ENCODE peak calls at places on chromosome 22, in five cellular contexts. P, E, D, K and S are unnamed samples.

GRCh38 chr22:48752451-48753380 is 1075.0 kb downstream of the BRD1 start:
- DNase-seq in P (no peak), E (no peak), D (no peak), K (no peak), S (no peak)

GRCh38 chr22:39090426-39091064 is 6.5 kb upstream of the APOBEC3H start:
- DNase-seq in P (no peak), E (peak), D (no peak), K (peak), S (peak)

GRCh38 chr22:37896181-37896592 is 9.9 kb upstream of the MICALL1 start:
- DNase-seq in P (no peak), E (peak), D (no peak), K (peak), S (no peak)

GRCh38 chr22:27685515-27685914 is 116.0 kb downstream of the MN1 start:
- DNase-seq in P (no peak), E (no peak), D (no peak), K (no peak), S (no peak)

GRCh38 chr22:42799462-42800405 is 57.3 kb downstream of the ARFGAP3 start:
- DNase-seq in P (no peak), E (no peak), D (no peak), K (no peak), S (no peak)

GRCh38 chr22:23107487-23108323 is 34.1 kb downstream of the RSPH14 start:
- DNase-seq in P (no peak), E (no peak), D (no peak), K (no peak), S (no peak)

GRCh38 chr22:44776535-44777363 is 24.4 kb downstream of the ARHGAP8 start:
- DNase-seq in P (no peak), E (no peak), D (no peak), K (no peak), S (no peak)

GRCh38 chr22:44093791-44094190 is 69.7 kb downstream of the PARVB start:
- DNase-seq in P (no peak), E (no peak), D (no peak), K (peak), S (peak)

GRCh38 chr22:39999144-39999757 is 4.5 kb downstream of the FAM83F start:
- DNase-seq in P (no peak), E (no peak), D (no peak), K (no peak), S (peak)

GRCh38 chr22:37357471-37357870 is 69.8 kb downstream of the ELFN2 start:
- DNase-seq in P (no peak), E (no peak), D (no peak), K (no peak), S (no peak)

GRCh38 chr22:35437038-35437437 is 37.1 kb downstream of the MCM5 start:
- DNase-seq in P (no peak), E (no peak), D (no peak), K (no peak), S (no peak)

GRCh38 chr22:39547587-39547947 is 15.0 kb upstream of the RPS19BP1 start:
- DNase-seq in P (no peak), E (no peak), D (no peak), K (no peak), S (no peak)

GRCh38 chr22:41237707-41238569 is 2.8 kb downstream of the CHADL start:
- DNase-seq in P (no peak), E (peak), D (no peak), K (peak), S (no peak)

GRCh38 chr22:42792909-42793847 is 63.9 kb downstream of the ARFGAP3 start:
- DNase-seq in P (no peak), E (no peak), D (no peak), K (no peak), S (no peak)

GRCh38 chr22:41524283-41524682 is 20.0 kb downstream of the POLR3H start:
- DNase-seq in P (no peak), E (no peak), D (peak), K (no peak), S (no peak)

GRCh38 chr22:48520888-48521600 is 1306.6 kb downstream of the BRD1 start:
- DNase-seq in P (no peak), E (no peak), D (no peak), K (no peak), S (no peak)

GRCh38 chr22:43152001-43152354 is 619 bp downstream of the TSPO start:
- DNase-seq in P (no peak), E (peak), D (no peak), K (no peak), S (no peak)

GRCh38 chr22:37561209-37562048 is 1.1 kb downstream of the CDC42EP1 start:
- DNase-seq in P (peak), E (peak), D (peak), K (peak), S (peak)

GRCh38 chr22:16808744-16809143 is 16.5 kb downstream of the XKR3 start:
- DNase-seq in P (no peak), E (no peak), D (no peak), K (no peak), S (no peak)

GRCh38 chr22:40721266-40721665 is 42.0 kb downstream of the MCHR1 start:
- DNase-seq in P (no peak), E (no peak), D (no peak), K (no peak), S (no peak)

GRCh38 chr22:41681616-41682015 is 7.1 kb downstream of the SNU13 start:
- DNase-seq in P (no peak), E (peak), D (no peak), K (peak), S (no peak)

GRCh38 chr22:24095816-24096215 is 84.7 kb downstream of the CABIN1 start:
- DNase-seq in P (peak), E (no peak), D (no peak), K (peak), S (peak)

GRCh38 chr22:36467042-36467810 is 14.2 kb downstream of the TXN2 start:
- DNase-seq in P (no peak), E (no peak), D (no peak), K (no peak), S (no peak)

GRCh38 chr22:39012525-39013516 is 1.2 kb upstream of the APOBEC3C start:
- DNase-seq in P (no peak), E (no peak), D (no peak), K (no peak), S (no peak)

GRCh38 chr22:28075260-28075981 is 156.4 kb upstream of the PITPNB start:
- DNase-seq in P (peak), E (no peak), D (no peak), K (no peak), S (no peak)

GRCh38 chr22:37739000-37739399 is 42.2 kb downstream of the TRIOBP start:
- DNase-seq in P (no peak), E (no peak), D (no peak), K (no peak), S (no peak)

GRCh38 chr22:40043086-40043485 is 48.3 kb downstream of the FAM83F start:
- DNase-seq in P (no peak), E (no peak), D (no peak), K (no peak), S (no peak)

GRCh38 chr22:32103648-32104326 is 55.3 kb downstream of the C22orf42 start:
- DNase-seq in P (peak), E (no peak), D (no peak), K (no peak), S (no peak)

GRCh38 chr22:44369916-44370804 is 57.4 kb upstream of the SHISAL1 start:
- DNase-seq in P (no peak), E (no peak), D (no peak), K (peak), S (peak)

GRCh38 chr22:39220450-39220849 is 24.3 kb downstream of the PDGFB start:
- DNase-seq in P (no peak), E (no peak), D (no peak), K (peak), S (peak)

DNA sequence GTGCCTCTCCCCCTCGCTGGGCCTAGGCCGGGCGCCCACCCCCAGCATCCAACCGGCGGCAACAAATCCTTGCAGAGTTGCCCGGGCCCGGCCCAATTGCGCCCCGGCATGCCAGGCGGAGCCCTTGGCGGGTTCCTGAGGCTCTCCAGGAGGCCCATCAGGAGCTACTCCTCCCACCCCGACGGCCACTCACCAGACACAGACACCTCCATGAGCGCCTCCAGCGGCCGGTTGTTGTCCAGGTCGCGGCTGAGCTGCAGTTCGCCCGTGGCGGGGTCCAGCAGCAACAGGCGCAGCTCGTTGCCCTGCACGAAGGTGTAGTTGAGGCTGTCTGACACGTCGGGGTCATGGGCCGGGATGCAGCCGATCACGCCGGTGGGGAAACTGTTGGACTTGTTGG is 4.0 kb downstream of the CELSR1 start:
- DNase-seq in P (no peak), E (no peak), D (no peak), K (no peak), S (no peak)
- H3K4me3 ChIP-seq in P (no peak), E (no peak), D (no peak), K (no peak), S (peak)

DNA sequence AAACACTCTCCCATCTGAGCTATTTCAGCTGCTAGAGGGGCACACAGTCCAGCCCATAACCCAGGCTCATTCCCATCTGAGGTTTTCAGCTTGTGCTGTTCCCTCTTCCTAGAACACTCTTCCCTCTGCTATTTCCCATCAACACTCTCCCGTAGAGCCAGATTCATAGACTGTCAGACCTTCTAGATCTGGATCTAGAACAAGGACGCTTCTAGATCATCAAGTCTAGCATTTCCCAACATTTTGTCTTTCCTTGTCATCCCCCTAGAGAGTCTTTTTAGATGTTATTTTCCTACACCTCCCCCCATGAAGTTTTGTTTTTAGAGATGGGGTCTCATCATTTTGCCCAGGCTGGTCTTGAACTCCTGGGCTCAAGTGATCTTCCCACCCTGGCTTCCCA is 13.4 kb downstream of the CRYBA4 start:
- DNase-seq in P (no peak), E (no peak), D (no peak), K (no peak), S (no peak)
- H3K4me3 ChIP-seq in P (no peak), E (no peak), D (no peak), K (no peak), S (no peak)

GRCh38 chr22:47433627-47434026 is 671.2 kb downstream of the TBC1D22A start:
- DNase-seq in P (no peak), E (no peak), D (no peak), K (no peak), S (no peak)
- H3K4me3 ChIP-seq in P (no peak), E (no peak), D (no peak), K (no peak), S (no peak)

GRCh38 chr22:25969901-25970300 is 199.4 kb upstream of the SEZ6L start:
- DNase-seq in P (no peak), E (no peak), D (no peak), K (no peak), S (no peak)

GRCh38 chr22:25972397-25972796 is 196.9 kb upstream of the SEZ6L start:
- DNase-seq in P (no peak), E (no peak), D (no peak), K (no peak), S (no peak)

GRCh38 chr22:25970996-25971811 is 198.1 kb upstream of the SEZ6L start:
- DNase-seq in P (no peak), E (no peak), D (no peak), K (no peak), S (no peak)

GRCh38 chr22:25969286-25969685 is 200.0 kb upstream of the SEZ6L start:
- DNase-seq in P (no peak), E (no peak), D (no peak), K (no peak), S (no peak)

DNA sequence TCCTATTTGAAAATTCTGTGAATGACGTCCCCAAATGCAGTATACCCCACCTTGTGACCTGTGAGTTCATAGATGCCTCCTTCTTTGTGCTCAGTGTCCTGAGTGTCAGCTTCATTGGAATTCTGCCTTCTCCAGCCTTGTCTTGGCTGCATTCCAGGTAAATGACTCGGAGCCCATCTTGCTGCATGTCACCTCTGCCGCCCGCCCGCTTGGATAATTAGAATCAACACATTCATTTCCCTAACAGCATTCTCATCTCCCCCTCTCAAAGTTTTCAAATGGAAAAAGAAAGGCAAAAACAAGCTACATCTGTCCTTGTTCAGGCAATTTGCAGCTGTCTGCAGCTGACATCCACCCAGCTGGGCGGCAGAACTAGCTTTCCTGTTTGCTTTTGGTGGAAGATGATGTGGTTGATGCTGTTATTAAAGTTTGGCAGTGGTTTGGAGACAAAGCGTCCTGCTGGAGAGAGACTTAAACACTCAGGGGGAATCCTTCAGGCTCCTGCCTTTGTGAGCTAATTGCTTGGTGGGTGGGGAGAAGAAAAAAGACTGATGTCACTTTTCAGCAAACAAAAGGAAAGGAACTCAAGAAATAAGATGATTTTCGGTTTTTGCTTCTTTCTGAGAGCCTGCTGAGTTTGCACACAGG is 198.8 kb upstream of the SEZ6L start:
- DNase-seq in P (no peak), E (no peak), D (no peak), K (no peak), S (no peak)
- H3K4me3 ChIP-seq in P (no peak), E (no peak), D (no peak), K (no peak), S (no peak)

GRCh38 chr22:30919973-30920372 is 48.6 kb downstream of the MORC2 start:
- DNase-seq in P (no peak), E (no peak), D (no peak), K (no peak), S (no peak)

GRCh38 chr22:30922151-30922611 is 46.4 kb downstream of the MORC2 start:
- DNase-seq in P (peak), E (peak), D (no peak), K (peak), S (no peak)

GRCh38 chr22:30920407-30920806 is 48.2 kb downstream of the MORC2 start:
- DNase-seq in P (peak), E (peak), D (peak), K (peak), S (no peak)

GRCh38 chr22:30923168-30923900 is 45.2 kb downstream of the MORC2 start:
- DNase-seq in P (no peak), E (no peak), D (no peak), K (no peak), S (no peak)

GRCh38 chr22:30921108-30921507 is 47.5 kb downstream of the MORC2 start:
- DNase-seq in P (no peak), E (no peak), D (no peak), K (no peak), S (no peak)
- H3K4me3 ChIP-seq in P (no peak), E (peak), D (peak), K (peak), S (no peak)

GRCh38 chr22:22043296-22044078 is 60.9 kb upstream of the TOP3B start:
- DNase-seq in P (no peak), E (no peak), D (no peak), K (no peak), S (no peak)
- H3K4me3 ChIP-seq in P (no peak), E (no peak), D (no peak), K (no peak), S (no peak)

GRCh38 chr22:46561435-46561905 is 24.1 kb upstream of the CELSR1 start:
- DNase-seq in P (no peak), E (no peak), D (no peak), K (peak), S (peak)
- H3K4me3 ChIP-seq in P (no peak), E (no peak), D (no peak), K (no peak), S (no peak)

GRCh38 chr22:19448739-19449421 is 1.4 kb upstream of the C22orf39 start:
- DNase-seq in P (no peak), E (no peak), D (no peak), K (no peak), S (no peak)
- H3K4me3 ChIP-seq in P (peak), E (no peak), D (no peak), K (no peak), S (peak)